ENCODE peak calls at places on chromosomes 3 and 15, in four cellular contexts. D is effector CD4-positive, alpha-beta T cell; O is activated gamma-delta T cell treated with Interleukin-2 at 50 U/mL for 16 hours; P is AG20443. Q is an unnamed sample.

GRCh38 chr15:92979011-92979701 is 79.0 kb downstream of the CHD2 start:
- DNase-seq in D (no peak), P (no peak), O (no peak), Q (no peak)

GRCh38 chr15:68302729-68303128 is 25.2 kb downstream of the FEM1B start:
- DNase-seq in O (no peak), D (no peak), P (no peak), Q (no peak)

GRCh38 chr3:158261371-158261991 is 151.6 kb downstream of the RSRC1 start:
- DNase-seq in P (no peak), O (no peak), D (no peak), Q (no peak)

GRCh38 chr3:128971421-128971820 is 22.5 kb downstream of the CFAP92 start:
- DNase-seq in P (peak), D (no peak), O (no peak), Q (no peak)

GRCh38 chr3:127787071-127787490 is 35.2 kb downstream of the MGLL start:
- DNase-seq in P (peak), D (no peak), O (no peak), Q (no peak)

GRCh38 chr3:20401253-20401652 is 215.2 kb upstream of the SGO1 start:
- DNase-seq in P (peak), O (no peak), D (no peak), Q (no peak)

GRCh38 chr15:56732135-56732880 is 1.0 kb downstream of the ZNF280D start:
- DNase-seq in P (peak), O (no peak), D (no peak), Q (no peak)

GRCh38 chr3:37453393-37454391 is 279.3 kb upstream of the LRRFIP2 start:
- DNase-seq in P (peak), O (no peak), D (no peak), Q (peak)

GRCh38 chr3:109413049-109413448 is 75.7 kb upstream of the DPPA4 start:
- DNase-seq in P (no peak), O (no peak), D (no peak), Q (no peak)

GRCh38 chr15:99671926-99672701 is 61.1 kb downstream of the LYSMD4 start:
- DNase-seq in P (no peak), O (no peak), D (no peak), Q (no peak)

GRCh38 chr3:145022447-145022846 is 1050.8 kb downstream of the DIPK2A start:
- DNase-seq in D (no peak), O (no peak), P (no peak), Q (no peak)

GRCh38 chr3:180913582-180914404 is 1.3 kb downstream of the FXR1 start:
- DNase-seq in O (no peak), D (no peak), P (no peak), Q (no peak)

GRCh38 chr3:37956353-37957184 is 34.0 kb upstream of the VILL start:
- DNase-seq in D (no peak), O (no peak), P (no peak), Q (no peak)

Q was measured in lower lobe of right lung.